ENCODE peak calls at places on chromosome 6, in ten cellular contexts. K, P, M, Q, U, Y, C, J, E and I are unnamed samples.

GRCh38 chr6:166277021-166277420 is 31.2 kb downstream of the PRR18 start:
- DNase-seq in Q (peak), U (no peak), P (no peak), C (no peak), J (no peak), K (no peak), Y (no peak), M (no peak), E (no peak), I (no peak)

GRCh38 chr6:73884540-73884939 is 188.5 kb downstream of the CD109 start:
- DNase-seq in K (no peak), Q (no peak), U (no peak), M (no peak), P (no peak), C (no peak), Y (no peak), E (no peak), J (no peak), I (no peak)

GRCh38 chr6:136323431-136324112 is 33.9 kb upstream of the BCLAF1 start:
- DNase-seq in C (no peak), Q (no peak), K (peak), M (no peak), Y (no peak), J (no peak), P (no peak), U (no peak), E (no peak), I (peak)

GRCh38 chr6:13466304-13467215 is 20.8 kb downstream of the GFOD1 start:
- DNase-seq in C (no peak), U (no peak), P (no peak), K (no peak), M (peak), Y (no peak), Q (no peak), J (no peak), E (no peak), I (no peak)

GRCh38 chr6:87250019-87250418 is 72.4 kb upstream of the SMIM8 start:
- DNase-seq in P (no peak), E (no peak), K (no peak), Q (no peak), C (no peak), Y (no peak), J (no peak), U (no peak), M (no peak), I (no peak)

GRCh38 chr6:6320901-6321300 is 439 bp upstream of the F13A1 start:
- DNase-seq in K (no peak), Q (no peak), J (no peak), Y (no peak), M (no peak), E (no peak), C (no peak), P (no peak), U (no peak), I (no peak)

GRCh38 chr6:128719786-128720185 is 163.2 kb upstream of the LAMA2 start:
- DNase-seq in U (no peak), E (no peak), C (no peak), M (no peak), K (no peak), Y (no peak), P (no peak), J (no peak), Q (no peak), I (no peak)

GRCh38 chr6:111230351-111231077 is 143.2 kb downstream of the SLC16A10 start:
- DNase-seq in E (no peak), P (no peak), J (no peak), Q (peak), M (no peak), Y (no peak), C (no peak), U (no peak), K (no peak), I (no peak)

GRCh38 chr6:116352515-116353471 is 18.0 kb upstream of the DSE start:
- DNase-seq in P (no peak), C (no peak), Q (no peak), U (no peak), J (no peak), M (no peak), Y (no peak), K (no peak), E (no peak), I (no peak)

GRCh38 chr6:56786256-56786655 is 143.6 kb upstream of the DST start:
- DNase-seq in Q (no peak), M (no peak), K (no peak), P (no peak), E (no peak), C (no peak), Y (no peak), J (no peak), U (no peak), I (no peak)

GRCh38 chr6:163720005-163720404 is 305.5 kb downstream of the QKI start:
- DNase-seq in Y (no peak), U (no peak), P (no peak), K (no peak), E (no peak), J (no peak), Q (no peak), M (no peak), C (peak), I (no peak)

GRCh38 chr6:144659202-144659731 is 374.1 kb downstream of the UTRN start:
- DNase-seq in P (no peak), Y (no peak), U (no peak), M (peak), C (no peak), J (peak), K (peak), E (peak), Q (no peak), I (no peak)

GRCh38 chr6:41284726-41285125 is 1.8 kb downstream of the TREM1 start:
- DNase-seq in U (no peak), J (no peak), M (no peak), K (peak), Y (no peak), P (no peak), E (no peak), C (peak), Q (no peak), I (no peak)

GRCh38 chr6:7589949-7590917 is at the start of gene SNRNP48:
- DNase-seq in Y (peak), Q (peak), P (peak), U (peak), M (peak), C (peak), K (peak), J (peak), E (peak), I (peak)

GRCh38 chr6:132830236-132830799 is 15.9 kb downstream of the RPS12 start:
- DNase-seq in P (no peak), M (no peak), E (no peak), U (no peak), Q (no peak), Y (no peak), K (peak), J (peak), C (no peak), I (peak)

GRCh38 chr6:168554472-168554871 is 113.5 kb downstream of the SMOC2 start:
- DNase-seq in K (no peak), U (no peak), M (no peak), Q (no peak), C (no peak), E (no peak), P (no peak), Y (no peak), J (no peak), I (no peak)

GRCh38 chr6:143238306-143238705 is 177.6 kb downstream of the AIG1 start:
- DNase-seq in Y (no peak), U (no peak), Q (no peak), K (no peak), M (no peak), J (no peak), E (no peak), P (no peak), C (no peak), I (no peak)

GRCh38 chr6:131029661-131030297 is 33.3 kb downstream of the EPB41L2 start:
- DNase-seq in Y (no peak), K (no peak), M (no peak), C (no peak), Q (no peak), U (no peak), P (no peak), J (no peak), E (no peak), I (no peak)

GRCh38 chr6:42777126-42777822 is 4.6 kb upstream of the BICRAL start:
- DNase-seq in E (no peak), J (no peak), M (no peak), P (no peak), C (no peak), Y (no peak), U (no peak), K (no peak), Q (no peak), I (no peak)